ENCODE peak calls at places on chromosomes 5 and 9, in five cellular contexts. N is left lung, E is kidney, K is BE2C, U is WTC11. W is an unnamed sample.

GRCh38 chr5:92179651-92180050 is 796.5 kb upstream of the ARRDC3 start:
- DNase-seq in U (no peak), E (no peak), N (no peak), K (no peak), W (no peak)

GRCh38 chr5:72516916-72517315 is 9.7 kb upstream of the ZNF366 start:
- DNase-seq in N (no peak), U (no peak), K (no peak), E (no peak), W (no peak)

GRCh38 chr9:15231788-15232635 is 75.0 kb downstream of the TTC39B start:
- DNase-seq in U (peak), E (no peak), N (no peak), K (peak), W (no peak)

GRCh38 chr5:141001854-141002666 is 35.8 kb downstream of the PCDHAC2 start:
- DNase-seq in N (peak), K (peak), E (peak), U (peak), W (no peak)

GRCh38 chr9:111983484-111983908 is 86.9 kb downstream of the UGCG start:
- DNase-seq in N (no peak), K (no peak), E (no peak), U (no peak), W (no peak)

GRCh38 chr9:13786131-13786530 is 506.6 kb upstream of the MPDZ start:
- DNase-seq in K (no peak), E (peak), N (peak), U (no peak), W (no peak)

GRCh38 chr5:175789670-175790069 is 81.7 kb upstream of the CPLX2 start:
- DNase-seq in K (no peak), E (no peak), U (no peak), N (no peak), W (no peak)

GRCh38 chr5:132506094-132506692 is 15.6 kb upstream of the IRF1 start:
- DNase-seq in N (no peak), U (no peak), K (no peak), E (no peak), W (no peak)

GRCh38 chr9:37574996-37575395 is 1.2 kb downstream of the FBXO10 start:
- DNase-seq in N (no peak), E (no peak), U (no peak), K (peak), W (no peak)

GRCh38 chr9:132372177-132373095 is 17.6 kb upstream of the SETX start:
- DNase-seq in U (no peak), E (no peak), K (peak), N (peak), W (peak)

GRCh38 chr9:81492710-81493447 is 196.5 kb downstream of the TLE1 start:
- DNase-seq in E (no peak), K (no peak), U (no peak), N (no peak), W (no peak)

GRCh38 chr5:27241564-27242257 is 203.3 kb upstream of the CDH9 start:
- DNase-seq in K (no peak), N (no peak), U (no peak), E (no peak), W (no peak)

GRCh38 chr9:2765250-2765880 is 48.1 kb downstream of the KCNV2 start:
- DNase-seq in U (no peak), N (no peak), E (no peak), K (no peak), W (no peak)

GRCh38 chr5:126339215-126339805 is 83.9 kb upstream of the GRAMD2B start:
- DNase-seq in N (no peak), U (peak), E (no peak), K (peak), W (no peak)

GRCh38 chr9:25121811-25122210 is 556.4 kb downstream of the TUSC1 start:
- DNase-seq in E (no peak), U (no peak), N (no peak), K (no peak), W (no peak)

GRCh38 chr5:154190652-154191304 is at the start of gene GALNT10:
- DNase-seq in E (peak), U (no peak), K (peak), N (peak), W (no peak)

GRCh38 chr5:155878991-155879575 is 447.9 kb upstream of the SGCD start:
- DNase-seq in U (no peak), E (no peak), K (no peak), N (no peak), W (no peak)

DNA sequence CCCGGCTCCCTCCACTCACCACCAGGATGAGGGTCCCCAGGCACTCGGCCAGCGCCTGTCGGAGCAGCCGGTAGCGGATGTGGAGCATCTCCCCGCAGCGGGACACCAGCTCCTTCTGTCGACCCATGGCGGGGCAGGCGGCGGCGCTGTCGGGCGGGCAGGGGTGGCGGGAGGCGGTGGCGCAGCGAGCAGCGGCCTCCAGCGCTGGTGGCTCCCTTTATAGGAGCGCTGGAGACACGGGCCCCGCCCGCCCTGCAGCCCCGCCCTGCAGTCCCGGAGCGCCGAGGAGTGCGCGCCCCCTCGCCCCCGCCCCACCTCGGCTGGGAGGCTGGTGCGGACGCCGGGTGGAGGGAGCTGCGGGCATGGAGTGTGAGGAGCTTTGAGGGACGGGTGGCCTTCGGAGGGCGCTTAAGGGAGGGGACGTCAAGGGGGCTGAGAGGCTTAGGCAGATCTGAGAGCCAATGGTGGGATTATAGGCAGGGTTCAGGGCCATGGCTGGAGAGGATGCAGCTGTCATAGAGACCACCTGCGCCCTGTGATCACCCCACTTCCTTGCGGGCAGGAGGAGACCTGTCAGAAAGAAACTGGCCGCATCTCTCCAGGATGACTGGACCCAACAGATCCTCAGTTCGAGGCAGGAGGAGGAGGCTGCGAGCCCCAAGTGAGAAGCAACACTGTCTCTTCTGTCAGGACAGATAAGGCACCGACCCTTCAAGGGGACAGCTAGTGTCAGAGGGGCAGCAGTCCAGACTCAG is at the start of gene AQP3:
- DNase-seq in K (peak), E (peak), U (peak), N (peak), W (no peak)
- TF ChIP-seq CTCF in K (peak), E (peak), U (no peak), N (peak), W (no peak)

GRCh38 chr5:14914603-14915277 is 43.2 kb upstream of the ANKH start:
- DNase-seq in K (no peak), U (no peak), N (no peak), E (no peak), W (no peak)

GRCh38 chr5:14920121-14920520 is 48.5 kb upstream of the ANKH start:
- DNase-seq in N (no peak), U (no peak), K (no peak), E (no peak), W (no peak)

GRCh38 chr5:14914193-14914592 is 42.6 kb upstream of the ANKH start:
- DNase-seq in U (no peak), E (no peak), K (no peak), N (no peak), W (no peak)

GRCh38 chr5:14915291-14915976 is 43.9 kb upstream of the ANKH start:
- DNase-seq in U (no peak), E (no peak), K (no peak), N (no peak), W (no peak)

DNA sequence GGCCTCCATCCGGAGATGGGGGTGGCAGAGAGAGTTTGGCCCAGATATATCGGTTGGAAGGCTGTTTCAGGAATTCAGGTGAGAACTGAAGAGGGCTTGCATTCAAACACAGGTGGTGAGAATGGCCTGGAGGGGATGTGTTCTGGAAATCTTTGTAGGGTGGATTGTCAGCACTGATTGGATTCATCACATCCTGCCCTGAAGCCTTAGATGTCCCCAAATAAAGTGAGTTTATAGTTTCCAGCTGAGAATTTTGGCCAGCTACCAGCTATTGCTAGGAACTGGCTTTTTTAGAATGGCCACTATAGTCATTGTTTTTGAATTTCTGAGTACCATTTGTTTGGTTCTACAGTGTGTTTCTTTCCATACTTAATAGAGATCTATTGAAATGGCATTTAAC is 46.1 kb upstream of the ANKH start:
- DNase-seq in K (no peak), U (no peak), N (no peak), E (no peak), W (no peak)
- TF ChIP-seq CTCF in K (no peak), U (no peak), N (no peak), E (no peak), W (no peak)

GRCh38 chr9:134407123-134407779 is 81.0 kb downstream of the RXRA start:
- DNase-seq in E (peak), U (peak), N (peak), K (peak), W (peak)

GRCh38 chr9:134410835-134411217 is 84.6 kb downstream of the RXRA start:
- DNase-seq in E (no peak), N (no peak), K (no peak), U (no peak), W (no peak)

GRCh38 chr9:134410078-134410834 is 84.0 kb downstream of the RXRA start:
- DNase-seq in N (peak), K (no peak), U (no peak), E (no peak), W (no peak)

GRCh38 chr9:134408389-134408788 is 82.1 kb downstream of the RXRA start:
- DNase-seq in K (peak), U (no peak), N (no peak), E (no peak), W (peak)

DNA sequence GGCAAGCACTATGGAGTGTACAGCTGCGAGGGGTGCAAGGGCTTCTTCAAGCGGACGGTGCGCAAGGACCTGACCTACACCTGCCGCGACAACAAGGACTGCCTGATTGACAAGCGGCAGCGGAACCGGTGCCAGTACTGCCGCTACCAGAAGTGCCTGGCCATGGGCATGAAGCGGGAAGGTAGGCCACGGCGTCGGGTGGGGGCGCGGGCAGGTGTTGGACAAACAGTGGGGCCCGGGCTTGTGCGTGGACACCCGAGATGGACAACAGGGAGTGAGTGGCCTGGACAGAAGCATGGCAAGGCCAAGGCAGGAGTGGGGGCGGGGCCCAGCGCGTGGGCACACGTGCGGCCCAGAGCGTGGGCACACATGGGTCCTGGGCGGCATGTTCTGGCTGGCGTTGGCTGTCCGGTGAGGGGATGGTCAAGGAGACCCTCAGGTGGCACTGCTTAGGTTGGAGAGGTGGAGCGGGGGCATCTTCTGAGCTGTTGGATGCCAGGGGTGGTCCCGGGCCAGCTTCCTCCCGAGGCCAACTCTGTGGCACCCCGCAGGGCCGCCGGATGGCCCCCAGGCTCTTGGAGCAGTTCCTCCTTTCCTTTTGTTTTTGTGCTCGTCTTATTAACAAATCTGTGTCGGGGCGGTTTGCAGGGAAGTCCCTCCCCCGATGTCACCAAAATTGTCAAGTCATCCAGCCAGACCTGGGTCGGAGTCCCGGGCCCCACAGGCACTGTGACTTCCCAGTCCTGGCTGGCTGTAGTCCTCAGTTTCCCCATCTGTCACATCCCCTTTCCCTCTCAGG is 82.9 kb downstream of the RXRA start:
- DNase-seq in N (no peak), E (no peak), K (no peak), U (no peak), W (peak)
- TF ChIP-seq CTCF in N (no peak), E (no peak), K (no peak), U (no peak), W (no peak)

GRCh38 chr9:19641046-19641445 is 147.8 kb downstream of the SLC24A2 start:
- DNase-seq in E (no peak), K (no peak), U (no peak), N (no peak), W (no peak)
- TF ChIP-seq CTCF in E (no peak), K (peak), U (no peak), N (no peak), W (no peak)

GRCh38 chr5:135883441-135883840 is 12.2 kb downstream of the IL9 start:
- DNase-seq in E (no peak), N (no peak), K (no peak), U (peak), W (no peak)
- TF ChIP-seq CTCF in E (no peak), N (no peak), K (peak), U (no peak), W (peak)

DNA sequence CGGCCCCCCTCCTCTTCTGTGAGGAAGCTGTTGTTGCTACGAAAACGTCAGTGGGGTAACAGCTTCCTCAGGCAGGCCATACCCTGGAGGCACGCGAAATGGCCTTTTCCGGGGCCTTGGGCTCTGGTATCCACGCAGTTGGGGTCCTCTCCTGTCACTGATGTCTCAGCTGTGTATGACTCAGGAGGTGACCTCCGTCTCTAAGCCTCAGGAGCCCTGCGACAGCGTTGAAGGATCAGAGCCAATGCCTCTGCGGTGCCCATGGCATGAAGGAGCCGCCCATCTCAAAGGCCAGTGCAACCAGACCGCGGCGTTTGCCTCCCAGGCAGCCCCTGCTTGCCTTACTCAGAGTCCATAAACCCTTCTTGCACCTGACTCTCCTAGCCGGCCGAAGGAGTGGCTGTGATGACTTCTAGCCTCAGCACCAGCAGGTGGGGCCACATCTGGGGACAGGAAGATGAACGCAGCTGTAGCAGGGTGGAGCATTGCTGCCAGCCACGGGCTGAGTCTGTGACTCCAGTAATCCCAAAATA is 1.0 kb upstream of the MXD3 start:
- DNase-seq in U (peak), E (peak), N (no peak), K (peak), W (peak)
- TF ChIP-seq CTCF in U (no peak), E (no peak), N (no peak), K (no peak), W (no peak)

DNA sequence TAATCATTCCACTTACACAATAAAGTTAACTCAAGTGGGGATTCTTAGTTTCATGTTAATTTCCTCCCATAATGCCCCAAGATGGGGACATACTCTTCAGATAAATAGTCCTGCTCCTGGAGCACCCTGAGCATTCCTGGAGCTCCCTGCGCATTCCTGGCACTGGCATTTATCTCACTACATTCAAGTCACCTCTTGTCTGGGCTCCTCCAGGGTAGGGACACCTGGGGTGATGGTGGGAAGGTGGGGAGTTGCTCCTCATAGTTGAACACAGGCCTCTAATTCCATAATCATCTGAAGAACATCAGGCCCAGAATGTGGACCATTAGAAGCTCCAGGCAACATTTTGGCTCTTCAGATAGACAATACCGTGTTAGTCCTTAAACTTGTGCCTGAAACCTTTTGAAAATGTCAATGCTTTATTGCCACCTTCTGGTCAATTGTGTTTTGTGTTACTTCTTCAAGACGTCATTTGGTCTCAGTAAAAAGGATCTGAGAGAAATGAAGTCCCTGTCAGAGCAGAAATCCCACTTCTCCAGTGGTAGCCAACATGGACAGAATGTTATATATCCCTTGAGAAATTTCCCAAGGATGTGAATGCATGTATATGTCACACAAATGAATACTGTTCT is 14.2 kb upstream of the AGGF1 start:
- DNase-seq in E (no peak), U (no peak), K (no peak), N (no peak), W (no peak)
- TF ChIP-seq CTCF in E (peak), U (no peak), K (peak), N (no peak), W (peak)

GRCh38 chr5:128081111-128081865 is 2.3 kb upstream of the SLC12A2 start:
- DNase-seq in E (no peak), N (no peak), U (no peak), K (no peak), W (no peak)
- TF ChIP-seq CTCF in E (peak), N (peak), U (no peak), K (no peak), W (no peak)